ENCODE peak calls at places on chromosomes 12 and 14, in four cellular contexts. One of them, this sample, is unnamed.

GRCh38 chr12:116304621-116305020 is 27.1 kb upstream of the MED13L start:
- DNase-seq in HFF-Myc: no peak
- DNase-seq in amniotic stem cell: no peak
- DNase-seq in cardiac fibroblast: no peak
- DNase-seq in this sample: no peak

GRCh38 chr12:107474639-107475539 is 210.7 kb upstream of the PWP1 start:
- DNase-seq in HFF-Myc: no peak
- DNase-seq in cardiac fibroblast: no peak
- DNase-seq in amniotic stem cell: no peak
- DNase-seq in this sample: no peak

GRCh38 chr14:20873370-20874177 is 17.6 kb upstream of the RNASE3 start:
- DNase-seq in HFF-Myc: peak; percentile 37
- DNase-seq in amniotic stem cell: no peak
- DNase-seq in cardiac fibroblast: peak; percentile 86
- DNase-seq in this sample: no peak

GRCh38 chr14:59428581-59429012 is 36.6 kb downstream of the GPR135 start:
- DNase-seq in amniotic stem cell: no peak
- DNase-seq in HFF-Myc: no peak
- DNase-seq in cardiac fibroblast: peak; percentile 74
- DNase-seq in this sample: no peak

GRCh38 chr12:63967358-63967757 is 122.9 kb downstream of the SRGAP1 start:
- DNase-seq in amniotic stem cell: no peak
- DNase-seq in HFF-Myc: no peak
- DNase-seq in cardiac fibroblast: peak; percentile 54
- DNase-seq in this sample: no peak

GRCh38 chr12:107554941-107555340 is 130.7 kb upstream of the PWP1 start:
- DNase-seq in HFF-Myc: no peak
- DNase-seq in cardiac fibroblast: no peak
- DNase-seq in amniotic stem cell: no peak
- DNase-seq in this sample: no peak

GRCh38 chr14:105165761-105166485 is 2.7 kb downstream of the JAG2 start:
- DNase-seq in HFF-Myc: no peak
- DNase-seq in cardiac fibroblast: no peak
- DNase-seq in amniotic stem cell: no peak
- DNase-seq in this sample: no peak

GRCh38 chr12:82057770-82058169 is 298.6 kb upstream of the PPFIA2 start:
- DNase-seq in HFF-Myc: no peak
- DNase-seq in cardiac fibroblast: no peak
- DNase-seq in amniotic stem cell: no peak
- DNase-seq in this sample: no peak

GRCh38 chr14:73295198-73295796 is 58.0 kb downstream of the PAPLN start:
- DNase-seq in HFF-Myc: peak; percentile 20
- DNase-seq in amniotic stem cell: no peak
- DNase-seq in cardiac fibroblast: peak; percentile 62
- DNase-seq in this sample: no peak

GRCh38 chr14:55389330-55389729 is 22.3 kb downstream of the ATG14 start:
- DNase-seq in cardiac fibroblast: no peak
- DNase-seq in HFF-Myc: peak; percentile 64
- DNase-seq in amniotic stem cell: peak; percentile 32
- DNase-seq in this sample: peak; percentile 84

GRCh38 chr12:44847888-44848770 is 28.0 kb downstream of the NELL2 start:
- DNase-seq in amniotic stem cell: no peak
- DNase-seq in cardiac fibroblast: no peak
- DNase-seq in HFF-Myc: no peak
- DNase-seq in this sample: no peak

GRCh38 chr12:65496617-65497016 is 218.1 kb downstream of the MSRB3 start:
- DNase-seq in cardiac fibroblast: peak; percentile 67
- DNase-seq in amniotic stem cell: no peak
- DNase-seq in HFF-Myc: no peak
- DNase-seq in this sample: no peak

GRCh38 chr14:88866305-88866704 is 41.9 kb downstream of the TTC8 start:
- DNase-seq in amniotic stem cell: no peak
- DNase-seq in cardiac fibroblast: no peak
- DNase-seq in HFF-Myc: no peak
- DNase-seq in this sample: no peak

GRCh38 chr12:86669010-86669409 is 412.8 kb upstream of the MGAT4C start:
- DNase-seq in amniotic stem cell: no peak
- DNase-seq in cardiac fibroblast: no peak
- DNase-seq in HFF-Myc: no peak
- DNase-seq in this sample: no peak

GRCh38 chr12:50242751-50243191 is 40.5 kb downstream of the LIMA1 start:
- DNase-seq in cardiac fibroblast: peak; percentile 33
- DNase-seq in HFF-Myc: no peak
- DNase-seq in amniotic stem cell: no peak
- DNase-seq in this sample: peak; percentile 77

GRCh38 chr12:71183018-71183417 is 25.2 kb upstream of the TSPAN8 start:
- DNase-seq in HFF-Myc: no peak
- DNase-seq in cardiac fibroblast: peak; percentile 77
- DNase-seq in amniotic stem cell: no peak
- DNase-seq in this sample: no peak

GRCh38 chr12:110075880-110076279 is 27.6 kb upstream of the C12orf76 start:
- DNase-seq in amniotic stem cell: no peak
- DNase-seq in cardiac fibroblast: no peak
- DNase-seq in HFF-Myc: no peak
- DNase-seq in this sample: no peak

GRCh38 chr12:49161092-49161795 is 27.6 kb downstream of the TUBA1A start:
- DNase-seq in HFF-Myc: no peak
- DNase-seq in cardiac fibroblast: no peak
- DNase-seq in amniotic stem cell: no peak
- DNase-seq in this sample: no peak

GRCh38 chr14:62179367-62180018 is 417.3 kb downstream of the SNAPC1 start:
- DNase-seq in cardiac fibroblast: peak; percentile 90
- DNase-seq in amniotic stem cell: peak; percentile 79
- DNase-seq in HFF-Myc: peak; percentile 52
- DNase-seq in this sample: peak; percentile 36

GRCh38 chr12:8045952-8046944 is 13.7 kb downstream of the FOXJ2 start:
- DNase-seq in cardiac fibroblast: peak; percentile 89
- DNase-seq in amniotic stem cell: peak; percentile 28
- DNase-seq in HFF-Myc: peak; percentile 62
- DNase-seq in this sample: no peak

GRCh38 chr14:55245657-55246268 is 25.5 kb upstream of the FBXO34 start:
- DNase-seq in amniotic stem cell: no peak
- DNase-seq in HFF-Myc: no peak
- DNase-seq in cardiac fibroblast: peak; percentile 54
- DNase-seq in this sample: no peak

GRCh38 chr12:115468087-115468510 is 784.1 kb upstream of the TBX3 start:
- DNase-seq in amniotic stem cell: no peak
- DNase-seq in cardiac fibroblast: peak; percentile 31
- DNase-seq in HFF-Myc: no peak
- DNase-seq in this sample: no peak

GRCh38 chr12:47808049-47808448 is 11.7 kb downstream of the HDAC7 start:
- DNase-seq in amniotic stem cell: no peak
- DNase-seq in cardiac fibroblast: peak; percentile 69
- DNase-seq in HFF-Myc: no peak
- DNase-seq in this sample: no peak

GRCh38 chr12:7190268-7191055 is 976 bp downstream of the PEX5 start:
- DNase-seq in cardiac fibroblast: peak; percentile 11
- DNase-seq in HFF-Myc: no peak
- DNase-seq in amniotic stem cell: no peak
- DNase-seq in this sample: no peak

GRCh38 chr12:88882662-88883061 is 302.4 kb upstream of the KITLG start:
- DNase-seq in HFF-Myc: no peak
- DNase-seq in amniotic stem cell: no peak
- DNase-seq in cardiac fibroblast: no peak
- DNase-seq in this sample: no peak

GRCh38 chr12:96121271-96121711 is 72.9 kb upstream of the ELK3 start:
- DNase-seq in HFF-Myc: no peak
- DNase-seq in amniotic stem cell: no peak
- DNase-seq in cardiac fibroblast: peak; percentile 36
- DNase-seq in this sample: no peak

GRCh38 chr12:9851050-9851449 is 18.1 kb downstream of the CLEC2B start:
- DNase-seq in cardiac fibroblast: no peak
- DNase-seq in HFF-Myc: no peak
- DNase-seq in amniotic stem cell: no peak
- DNase-seq in this sample: no peak

GRCh38 chr12:93514853-93515252 is 47.5 kb downstream of the MRPL42 start:
- DNase-seq in cardiac fibroblast: peak; percentile 44
- DNase-seq in HFF-Myc: peak; percentile 17
- DNase-seq in amniotic stem cell: peak; percentile 21
- DNase-seq in this sample: peak; percentile 13